ENCODE peak calls at places on chromosomes 7 and 10, in four cellular contexts. T, S, Y and L are unnamed samples.
A peak's percentile ranks its signal among the peaks of the same experiment; 100 is the strongest.

GRCh38 chr7:117229350-117229749 is 93.5 kb downstream of the WNT2 start:
- DNase-seq in T (no peak), S (no peak), Y (no peak), L (no peak)

GRCh38 chr7:158074896-158075632 is 512.6 kb downstream of the PTPRN2 start:
- DNase-seq in T (no peak), S (no peak), Y (no peak), L (no peak)

GRCh38 chr10:126088144-126088543 is 191.8 kb downstream of the FANK1 start:
- DNase-seq in T (no peak), S (no peak), Y (no peak), L (no peak)

GRCh38 chr10:90342480-90342879 is 515.4 kb downstream of the HTR7 start:
- DNase-seq in T (no peak), S (no peak), Y (no peak), L (no peak)

GRCh38 chr10:132817701-132818211 is 31.8 kb upstream of the NKX6-2 start:
- DNase-seq in T (no peak), S (no peak), Y (no peak), L (no peak)

GRCh38 chr7:368651-369475 is 78.9 kb downstream of the FOXL3 start:
- DNase-seq in T (no peak), S (no peak), Y (peak; percentile 90), L (no peak)

GRCh38 chr10:16948335-16948734 is 131.1 kb upstream of the RSU1 start:
- DNase-seq in T (no peak), S (no peak), Y (no peak), L (peak; percentile 37)

GRCh38 chr10:87092356-87092860 is 2.2 kb downstream of the GLUD1 start:
- DNase-seq in T (no peak), S (no peak), Y (peak; percentile 18), L (no peak)

GRCh38 chr10:3897156-3897555 is 112.1 kb upstream of the KLF6 start:
- DNase-seq in T (no peak), S (no peak), Y (peak; percentile 84), L (no peak)